ENCODE peak calls at places on chromosome 17, in five cellular contexts. One of them, this sample, is unnamed.

GRCh38 chr17:13650096-13650675 is 48.5 kb upstream of the HS3ST3A1 start:
- DNase-seq in A549: no peak
- DNase-seq in K562: no peak
- DNase-seq in GM12878: no peak
- DNase-seq in HCT116: no peak
- DNase-seq in this sample: no peak

GRCh38 chr17:3002538-3003301 is 60.7 kb downstream of the OR1D5 start:
- DNase-seq in A549: no peak
- DNase-seq in K562: no peak
- DNase-seq in GM12878: peak
- DNase-seq in HCT116: no peak
- DNase-seq in this sample: no peak

GRCh38 chr17:48505788-48506187 is 25.0 kb downstream of the HOXB1 start:
- DNase-seq in A549: peak
- DNase-seq in K562: peak
- DNase-seq in GM12878: peak
- DNase-seq in HCT116: peak
- DNase-seq in this sample: no peak

GRCh38 chr17:273994-274832 is 78.4 kb downstream of the RPH3AL start:
- DNase-seq in A549: no peak
- DNase-seq in K562: no peak
- DNase-seq in GM12878: no peak
- DNase-seq in HCT116: no peak
- DNase-seq in this sample: no peak

GRCh38 chr17:15091825-15092224 is 173.3 kb downstream of the PMP22 start:
- DNase-seq in A549: no peak
- DNase-seq in K562: no peak
- DNase-seq in GM12878: no peak
- DNase-seq in HCT116: peak
- DNase-seq in this sample: no peak

GRCh38 chr17:58007781-58008706 is 998 bp upstream of the SRSF1 start:
- DNase-seq in A549: no peak
- DNase-seq in K562: no peak
- DNase-seq in GM12878: no peak
- DNase-seq in HCT116: no peak
- DNase-seq in this sample: no peak

GRCh38 chr17:27419156-27419555 is 37.1 kb upstream of the KSR1 start:
- DNase-seq in A549: no peak
- DNase-seq in K562: no peak
- DNase-seq in GM12878: no peak
- DNase-seq in HCT116: no peak
- DNase-seq in this sample: no peak

GRCh38 chr17:33647976-33648375 is 354.9 kb upstream of the ASIC2 start:
- DNase-seq in A549: peak
- DNase-seq in K562: no peak
- DNase-seq in GM12878: no peak
- DNase-seq in HCT116: no peak
- DNase-seq in this sample: no peak

GRCh38 chr17:80821546-80821945 is 170.1 kb upstream of the CHMP6 start:
- DNase-seq in A549: no peak
- DNase-seq in K562: no peak
- DNase-seq in GM12878: no peak
- DNase-seq in HCT116: no peak
- DNase-seq in this sample: no peak

GRCh38 chr17:15966183-15966878 is 21.4 kb downstream of the ADORA2B start:
- DNase-seq in A549: no peak
- DNase-seq in K562: no peak
- DNase-seq in GM12878: no peak
- DNase-seq in HCT116: no peak
- DNase-seq in this sample: no peak

GRCh38 chr17:76683921-76684745 is 26.6 kb downstream of the MXRA7 start:
- DNase-seq in A549: no peak
- DNase-seq in K562: no peak
- DNase-seq in GM12878: no peak
- DNase-seq in HCT116: no peak
- DNase-seq in this sample: no peak

GRCh38 chr17:51228177-51228576 is 31.7 kb downstream of the MBTD1 start:
- DNase-seq in A549: no peak
- DNase-seq in K562: no peak
- DNase-seq in GM12878: no peak
- DNase-seq in HCT116: no peak
- DNase-seq in this sample: no peak

GRCh38 chr17:83152745-83153611 is 73.6 kb downstream of the METRNL start:
- DNase-seq in A549: no peak
- DNase-seq in K562: no peak
- DNase-seq in GM12878: no peak
- DNase-seq in HCT116: no peak
- DNase-seq in this sample: no peak

GRCh38 chr17:49000943-49001342 is 3.8 kb downstream of the IGF2BP1 start:
- DNase-seq in A549: no peak
- DNase-seq in K562: no peak
- DNase-seq in GM12878: no peak
- DNase-seq in HCT116: no peak
- DNase-seq in this sample: no peak

GRCh38 chr17:10033982-10034381 is 128.9 kb upstream of the RCVRN start:
- DNase-seq in A549: no peak
- DNase-seq in K562: no peak
- DNase-seq in GM12878: no peak
- DNase-seq in HCT116: no peak
- DNase-seq in this sample: no peak

GRCh38 chr17:37492167-37492566 is 2.5 kb downstream of the DUSP14 start:
- DNase-seq in A549: no peak
- DNase-seq in K562: no peak
- DNase-seq in GM12878: no peak
- DNase-seq in HCT116: no peak
- DNase-seq in this sample: no peak

GRCh38 chr17:37489197-37490001 is at the start of gene DUSP14:
- DNase-seq in A549: peak
- DNase-seq in K562: peak
- DNase-seq in GM12878: no peak
- DNase-seq in HCT116: peak
- DNase-seq in this sample: no peak

GRCh38 chr17:37488607-37489196 is 989 bp upstream of the DUSP14 start:
- DNase-seq in A549: peak
- DNase-seq in K562: peak
- DNase-seq in GM12878: no peak
- DNase-seq in HCT116: peak
- DNase-seq in this sample: peak

GRCh38 chr17:37490022-37490587 is 414 bp downstream of the DUSP14 start:
- DNase-seq in A549: peak
- DNase-seq in K562: no peak
- DNase-seq in GM12878: no peak
- DNase-seq in HCT116: no peak
- DNase-seq in this sample: no peak

GRCh38 chr17:37490638-37491614 is 1.2 kb downstream of the DUSP14 start:
- DNase-seq in A549: peak
- DNase-seq in K562: peak
- DNase-seq in GM12878: no peak
- DNase-seq in HCT116: peak
- DNase-seq in this sample: no peak
- TF ChIP-seq REST in A549: no peak
- TF ChIP-seq REST in K562: no peak
- TF ChIP-seq REST in GM12878: no peak
- TF ChIP-seq REST in HCT116: no peak
- TF ChIP-seq REST in this sample: no peak

GRCh38 chr17:64702815-64703214 is 40.7 kb upstream of the SMURF2 start:
- DNase-seq in A549: no peak
- DNase-seq in K562: no peak
- DNase-seq in GM12878: no peak
- DNase-seq in HCT116: no peak
- DNase-seq in this sample: no peak

GRCh38 chr17:64707077-64707591 is 45.0 kb upstream of the SMURF2 start:
- DNase-seq in A549: peak
- DNase-seq in K562: no peak
- DNase-seq in GM12878: no peak
- DNase-seq in HCT116: peak
- DNase-seq in this sample: peak

GRCh38 chr17:64709481-64709880 is 47.4 kb upstream of the SMURF2 start:
- DNase-seq in A549: no peak
- DNase-seq in K562: no peak
- DNase-seq in GM12878: no peak
- DNase-seq in HCT116: no peak
- DNase-seq in this sample: no peak

DNA sequence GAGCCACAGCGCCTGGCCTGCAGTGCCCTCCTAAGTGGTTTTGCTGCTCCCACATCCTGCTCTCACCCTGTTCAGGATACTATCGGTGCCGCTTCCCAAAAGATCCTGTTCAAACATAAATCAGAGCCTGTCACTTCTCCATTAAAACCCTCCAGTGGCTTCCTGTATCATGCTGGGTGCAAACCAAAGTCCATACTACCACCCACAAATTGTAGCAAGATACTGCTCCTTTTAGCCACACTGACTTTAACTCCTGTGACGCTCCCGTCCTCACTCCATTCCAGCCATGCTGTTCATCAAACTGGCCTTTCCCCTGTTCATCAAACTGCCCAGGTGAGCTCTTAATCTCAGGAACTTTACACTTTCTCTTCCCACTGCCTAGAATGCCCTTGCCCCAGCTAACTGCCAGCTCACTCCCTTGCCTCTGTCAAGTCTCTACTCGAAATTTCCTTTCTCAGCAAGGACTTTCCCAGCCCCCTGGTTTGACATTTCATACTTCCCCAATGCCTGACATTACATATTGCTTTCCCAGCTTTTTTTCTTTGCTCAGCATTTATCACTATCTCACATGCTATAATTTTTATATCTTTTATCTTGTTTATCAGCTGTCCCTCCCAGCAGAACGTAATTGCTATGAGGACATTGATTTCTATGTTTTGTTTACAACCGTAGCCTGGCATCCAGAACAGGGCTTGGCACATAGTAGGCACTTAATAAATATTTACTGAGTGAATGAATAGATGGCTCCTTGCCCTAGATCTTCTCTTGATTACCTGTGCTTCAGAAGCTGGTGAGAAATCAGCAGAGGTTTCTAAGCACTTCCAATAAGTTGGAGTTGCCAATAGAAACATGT is 44.3 kb upstream of the SMURF2 start:
- DNase-seq in A549: peak
- DNase-seq in K562: no peak
- DNase-seq in GM12878: no peak
- DNase-seq in HCT116: peak
- DNase-seq in this sample: no peak
- TF ChIP-seq REST in A549: no peak
- TF ChIP-seq REST in K562: no peak
- TF ChIP-seq REST in GM12878: no peak
- TF ChIP-seq REST in HCT116: no peak
- TF ChIP-seq REST in this sample: no peak

GRCh38 chr17:65088621-65089385 is 32.3 kb upstream of the GNA13 start:
- DNase-seq in A549: no peak
- DNase-seq in K562: no peak
- DNase-seq in GM12878: no peak
- DNase-seq in HCT116: no peak
- DNase-seq in this sample: no peak
- TF ChIP-seq REST in A549: no peak
- TF ChIP-seq REST in K562: no peak
- TF ChIP-seq REST in GM12878: no peak
- TF ChIP-seq REST in HCT116: no peak
- TF ChIP-seq REST in this sample: no peak

DNA sequence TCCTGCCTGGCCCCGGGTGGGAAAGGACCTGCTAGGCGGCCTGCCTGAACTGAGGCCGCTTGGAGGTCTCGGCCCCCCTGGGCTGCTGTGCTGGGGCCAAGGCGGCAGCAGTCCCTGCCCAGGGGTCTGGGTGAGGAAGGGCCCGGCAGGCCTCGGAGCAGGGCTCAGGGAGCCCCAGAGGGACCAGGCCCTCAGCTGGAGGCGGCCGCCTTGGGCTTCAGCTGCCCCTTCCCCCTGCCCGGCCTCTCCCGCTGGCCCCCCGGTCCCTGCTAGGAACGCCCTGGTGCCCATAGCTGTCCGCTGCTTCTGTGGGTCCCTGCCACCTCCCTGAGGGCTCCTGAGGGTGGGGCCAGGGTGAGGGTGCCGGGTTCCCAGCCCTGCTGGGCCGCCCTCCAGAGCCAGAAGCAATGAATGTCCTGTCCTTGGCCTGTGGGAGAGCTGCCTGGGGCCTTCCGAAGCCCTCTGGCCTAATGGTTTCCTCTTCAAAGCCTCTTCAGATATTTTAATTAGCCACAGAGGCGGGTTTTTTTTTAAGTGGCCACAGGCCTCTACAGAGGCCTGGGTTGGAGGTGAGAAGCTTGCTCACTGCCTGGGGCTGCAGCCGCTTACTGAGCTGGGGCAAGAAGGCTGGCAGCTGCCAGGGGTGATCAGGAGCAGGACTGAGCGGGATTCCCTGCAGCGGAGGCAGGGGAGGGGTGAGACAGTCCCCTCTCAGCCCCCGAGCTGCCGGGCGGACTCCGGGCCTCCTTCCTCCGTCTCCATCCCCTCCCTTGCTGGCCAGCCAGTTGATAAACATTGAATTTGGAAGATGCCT is 10.0 kb downstream of the CENPX start:
- DNase-seq in A549: no peak
- DNase-seq in K562: no peak
- DNase-seq in GM12878: no peak
- DNase-seq in HCT116: no peak
- DNase-seq in this sample: no peak
- TF ChIP-seq REST in A549: no peak
- TF ChIP-seq REST in K562: no peak
- TF ChIP-seq REST in GM12878: no peak
- TF ChIP-seq REST in HCT116: no peak
- TF ChIP-seq REST in this sample: no peak

GRCh38 chr17:7763919-7764318 is 46.4 kb downstream of the DNAH2 start:
- DNase-seq in A549: no peak
- DNase-seq in K562: no peak
- DNase-seq in GM12878: no peak
- DNase-seq in HCT116: no peak
- DNase-seq in this sample: no peak

GRCh38 chr17:7769854-7770253 is 52.3 kb downstream of the DNAH2 start:
- DNase-seq in A549: no peak
- DNase-seq in K562: no peak
- DNase-seq in GM12878: no peak
- DNase-seq in HCT116: no peak
- DNase-seq in this sample: no peak

DNA sequence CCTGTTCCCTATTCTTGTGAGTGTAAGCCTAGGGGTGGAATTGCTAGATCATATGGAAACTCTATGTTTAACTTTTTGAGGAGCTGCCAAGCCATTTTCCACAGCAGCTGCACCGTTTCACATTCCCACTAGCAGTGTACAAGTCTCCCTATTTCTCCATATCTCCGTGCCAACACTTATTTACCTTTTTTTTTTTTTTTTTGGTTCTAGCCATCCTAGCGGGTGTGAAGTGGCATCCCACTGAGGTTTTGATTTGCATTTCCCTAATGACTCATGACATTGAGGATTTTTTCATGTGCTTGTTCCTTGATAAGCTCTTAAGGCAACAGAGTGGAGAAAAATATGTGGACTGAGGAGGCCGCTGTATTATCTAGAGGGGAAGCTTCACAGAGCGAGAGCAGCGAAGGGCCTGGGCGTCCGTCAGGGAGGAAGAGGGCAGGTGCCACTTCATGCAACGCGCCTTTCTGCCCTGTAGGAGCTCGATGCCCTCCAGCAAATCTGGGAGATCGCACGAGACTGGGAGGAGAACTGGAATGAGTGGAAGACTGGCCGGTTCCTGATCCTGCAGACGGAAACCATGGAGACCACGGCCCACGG is 50.0 kb downstream of the DNAH2 start:
- DNase-seq in A549: no peak
- DNase-seq in K562: no peak
- DNase-seq in GM12878: no peak
- DNase-seq in HCT116: no peak
- DNase-seq in this sample: no peak
- TF ChIP-seq REST in A549: no peak
- TF ChIP-seq REST in K562: no peak
- TF ChIP-seq REST in GM12878: no peak
- TF ChIP-seq REST in HCT116: no peak
- TF ChIP-seq REST in this sample: no peak

This sample was measured in Panc1.